ENCODE peak calls at places on chromosome 10, in four cellular contexts. L is brain microvascular endothelial cell, P is lung, S is cardiac muscle cell. Y is an unnamed sample.
A peak's percentile ranks its signal among the peaks of the same experiment; 100 is the strongest.

GRCh38 chr10:12656518-12657142 is 307.3 kb downstream of the CAMK1D start:
- DNase-seq in P (no peak), S (peak; percentile 75), L (peak; percentile 47), Y (no peak)

GRCh38 chr10:112985701-112986510 is 35.9 kb downstream of the TCF7L2 start:
- DNase-seq in L (peak; percentile 29), S (peak; percentile 68), P (no peak), Y (no peak)

GRCh38 chr10:96910488-96911395 is 78.6 kb downstream of the LCOR start:
- DNase-seq in L (peak; percentile 39), P (no peak), S (peak; percentile 41), Y (no peak)

GRCh38 chr10:88652621-88653020 is 11.6 kb upstream of the LIPF start:
- DNase-seq in P (no peak), S (no peak), L (no peak), Y (no peak)

GRCh38 chr10:5604236-5604925 is 62.0 kb downstream of the ASB13 start:
- DNase-seq in S (no peak), L (no peak), P (no peak), Y (no peak)

GRCh38 chr10:86083206-86083605 is 283.4 kb downstream of the GRID1 start:
- DNase-seq in S (no peak), L (no peak), P (no peak), Y (no peak)

GRCh38 chr10:45023426-45023825 is 22.7 kb downstream of the ZNF22 start:
- DNase-seq in P (no peak), S (no peak), L (peak; percentile 8), Y (no peak)

GRCh38 chr10:101903827-101904520 is 60.4 kb upstream of the KCNIP2 start:
- DNase-seq in P (no peak), L (no peak), S (no peak), Y (no peak)

GRCh38 chr10:7285545-7286322 is 125.1 kb downstream of the SFMBT2 start:
- DNase-seq in L (no peak), S (no peak), P (no peak), Y (no peak)

GRCh38 chr10:129842031-129842430 is 122.0 kb downstream of the EBF3 start:
- DNase-seq in P (no peak), L (no peak), S (no peak), Y (no peak)

GRCh38 chr10:22252801-22253577 is 35.2 kb upstream of the EBLN1 start:
- DNase-seq in L (no peak), S (peak; percentile 49), P (peak; percentile 36), Y (no peak)

GRCh38 chr10:126842836-126843235 is 62.4 kb upstream of the DOCK1 start:
- DNase-seq in P (no peak), S (no peak), L (no peak), Y (no peak)

GRCh38 chr10:78300526-78300925 is 266.9 kb downstream of the RPS24 start:
- DNase-seq in S (no peak), L (no peak), P (no peak), Y (no peak)

GRCh38 chr10:132066186-132066585 is 440 bp downstream of the JAKMIP3 start:
- DNase-seq in P (no peak), L (peak; percentile 18), S (peak; percentile 23), Y (no peak)

GRCh38 chr10:132065491-132066105 is at the start of gene JAKMIP3:
- DNase-seq in L (peak; percentile 93), S (peak; percentile 92), P (peak; percentile 38), Y (peak; percentile 80)

GRCh38 chr10:132064771-132065437 is 842 bp upstream of the JAKMIP3 start:
- DNase-seq in L (no peak), P (no peak), S (no peak), Y (no peak)

GRCh38 chr10:132068431-132069121 is 2.8 kb downstream of the JAKMIP3 start:
- DNase-seq in L (no peak), S (no peak), P (no peak), Y (no peak)

DNA sequence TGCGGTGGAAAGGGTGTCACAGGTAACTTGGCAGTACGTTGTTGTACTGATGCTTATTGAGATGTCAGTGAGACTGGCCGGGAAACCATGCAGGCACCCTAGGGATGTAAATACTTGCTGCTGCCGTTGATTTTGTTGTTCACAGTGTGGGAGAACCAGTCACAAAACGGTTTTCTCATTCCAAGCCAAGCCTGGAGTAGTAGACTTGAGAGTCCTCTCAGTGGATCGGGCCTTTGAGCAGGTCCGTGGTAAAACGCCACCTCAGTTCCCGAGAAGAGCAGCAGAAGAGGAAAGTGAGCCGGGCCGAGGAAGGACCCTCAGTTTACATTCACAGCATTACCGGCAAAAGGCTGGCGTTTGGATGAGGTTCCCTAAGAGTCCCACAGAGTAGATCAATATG is 1.1 kb downstream of the JAKMIP3 start:
- DNase-seq in L (no peak), S (no peak), P (peak; percentile 26), Y (no peak)
- H3K4me3 ChIP-seq in L (no peak overlapping the region), S (no peak overlapping the region), P (no peak overlapping the region), Y (no peak overlapping the region)

GRCh38 chr10:123841560-123841959 is 50.0 kb downstream of the CPXM2 start:
- DNase-seq in P (no peak), S (no peak), L (no peak), Y (no peak)
- H3K27me3 ChIP-seq in P (no peaks in the 10 kb centered on the region), S (peaks cover 5% of the 10 kb centered on the region), L (no peaks in the 10 kb centered on the region), Y (no peaks in the 10 kb centered on the region)

GRCh38 chr10:91206427-91206826 is 14.0 kb upstream of the PCGF5 start:
- DNase-seq in S (no peak), P (no peak), L (no peak), Y (no peak)

GRCh38 chr10:91206837-91207474 is 13.5 kb upstream of the PCGF5 start:
- DNase-seq in P (no peak), L (no peak), S (no peak), Y (no peak)

GRCh38 chr10:91210014-91210413 is 10.4 kb upstream of the PCGF5 start:
- DNase-seq in S (no peak), P (no peak), L (no peak), Y (no peak)

GRCh38 chr10:91210435-91210834 is 10.0 kb upstream of the PCGF5 start:
- DNase-seq in P (peak; percentile 73), L (no peak), S (no peak), Y (no peak)

GRCh38 chr10:91208645-91209044 is 11.8 kb upstream of the PCGF5 start:
- DNase-seq in L (no peak), P (no peak), S (no peak), Y (no peak)
- TF ChIP-seq CTCF in L (no peak), P (no peak), S (no peak), Y (no peak)

GRCh38 chr10:71213761-71214440 is 1.5 kb downstream of the UNC5B start:
- DNase-seq in S (peak; percentile 94), L (peak; percentile 46), P (no peak), Y (peak; percentile 82)
- H3K4me3 ChIP-seq in S (peak overlapping the region; percentile 96), L (peak overlapping the region; percentile 82), P (peak overlapping the region; percentile 30), Y (peak overlapping the region; percentile 79)

GRCh38 chr10:118259288-118259906 is 82.7 kb downstream of the FAM204A start:
- DNase-seq in L (no peak), S (peak; percentile 24), P (no peak), Y (no peak)

GRCh38 chr10:118264838-118265470 is 77.2 kb downstream of the FAM204A start:
- DNase-seq in P (no peak), S (no peak), L (no peak), Y (no peak)

GRCh38 chr10:118258285-118258684 is 83.8 kb downstream of the FAM204A start:
- DNase-seq in L (no peak), S (no peak), P (no peak), Y (no peak)

DNA sequence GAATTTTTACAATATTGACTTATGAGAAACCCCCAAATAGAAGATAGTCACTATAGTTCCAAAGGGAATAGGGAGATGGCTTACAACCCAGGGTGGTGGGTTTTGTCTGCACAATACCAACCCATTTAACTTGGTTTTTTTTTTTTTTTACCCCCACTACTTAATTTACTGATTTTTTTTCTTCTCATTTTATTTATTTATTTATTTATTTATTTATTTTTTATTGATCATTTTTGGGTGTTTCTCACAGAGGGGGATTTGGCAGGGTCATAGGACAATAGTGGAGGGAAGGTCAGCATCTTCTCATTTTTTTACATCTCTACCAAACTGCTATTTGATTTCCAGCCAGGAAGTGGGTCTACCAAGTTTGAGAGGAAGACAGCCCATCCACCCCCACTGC is 77.9 kb downstream of the FAM204A start:
- DNase-seq in L (no peak), P (no peak), S (no peak), Y (no peak)
- H3K27me3 ChIP-seq in L (no peaks in the 10 kb centered on the region), P (no peaks in the 10 kb centered on the region), S (peaks cover 99% of the 10 kb centered on the region), Y (peaks cover 2% of the 10 kb centered on the region)

GRCh38 chr10:11262210-11263038 is 244.8 kb downstream of the CELF2 start:
- DNase-seq in L (no peak), P (no peak), S (no peak), Y (no peak)
- TF ChIP-seq CTCF in L (no peak), P (no peak), S (no peak), Y (no peak)

DNA sequence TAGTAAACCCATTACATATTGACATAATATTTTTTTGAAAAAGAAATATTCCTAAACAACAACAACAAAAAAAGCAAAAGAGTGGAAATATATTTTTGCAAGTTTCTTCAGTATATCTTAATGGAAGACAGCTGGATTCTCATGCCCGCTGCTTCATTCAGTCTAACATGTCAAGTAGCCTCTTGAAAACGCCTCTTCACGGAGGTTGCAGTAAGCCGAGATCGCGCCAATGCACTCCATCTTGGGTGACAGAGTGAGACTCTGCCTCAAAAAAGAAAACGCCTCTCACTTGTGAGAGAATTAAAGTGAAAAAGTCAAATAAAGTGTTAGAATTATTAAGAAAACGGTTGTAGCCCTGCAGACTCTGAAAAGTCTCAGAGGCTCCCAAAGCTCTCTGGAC is 1.3 kb downstream of the CUTC start:
- DNase-seq in S (no peak), P (peak; percentile 56), L (no peak), Y (no peak)
- H3K4me3 ChIP-seq in S (peak overlapping the region; percentile 49), P (no peak overlapping the region), L (no peak overlapping the region), Y (no peak overlapping the region)

GRCh38 chr10:99524050-99524666 is 8.6 kb upstream of the NKX2-3 start:
- DNase-seq in S (no peak), L (no peak), P (no peak), Y (no peak)
- H3K27me3 ChIP-seq in S (peaks cover 100% of the 10 kb centered on the region), L (peaks cover 93% of the 10 kb centered on the region), P (peaks cover 33% of the 10 kb centered on the region), Y (peaks cover 84% of the 10 kb centered on the region)

DNA sequence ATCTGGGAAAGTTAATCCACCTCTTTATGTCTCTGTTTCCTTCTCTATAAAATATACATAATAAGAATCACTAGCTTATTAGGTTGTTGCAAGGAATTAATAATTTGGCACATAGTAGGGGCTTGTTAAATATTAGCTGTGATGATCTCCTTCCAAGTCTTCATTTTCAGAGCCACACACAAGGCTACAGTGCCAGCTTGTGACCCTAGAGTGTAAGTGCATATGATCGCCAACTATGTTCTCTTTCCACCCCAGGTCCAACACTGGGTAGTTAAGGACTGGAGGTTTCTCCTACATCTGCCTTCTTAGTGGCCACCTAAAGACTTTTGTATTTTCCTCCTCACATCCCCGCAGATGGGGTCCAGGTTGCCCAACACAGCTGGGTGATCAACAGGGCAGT is 17.9 kb upstream of the ACSM6 start:
- DNase-seq in P (no peak), S (no peak), L (no peak), Y (no peak)
- TF ChIP-seq CTCF in P (no peak), S (no peak), L (no peak), Y (no peak)

Y was measured in BJ.